ENCODE peak calls at places on chromosomes 7 and 10, in ten cellular contexts. Y is gastrocnemius medialis, S is WERI-Rb-1, H is astrocyte, D is fibroblast of lung, M is psoas muscle, W is H1, Q is aorta, I is RWPE2, A is left ventricle myocardium inferior. L is an unnamed sample. For H3K27me3, the result is how much of the 10 kb centered on the place peaks cover.

GRCh38 chr10:8305871-8306652 is 251.6 kb downstream of the GATA3 start:
- DNase-seq in Q (no peak), M (no peak), Y (no peak), D (no peak), W (no peak), H (peak), I (no peak), S (no peak), A (no peak), L (no peak)

GRCh38 chr7:142614116-142614515 is 135.2 kb upstream of the PRSS1 start:
- DNase-seq in Q (no peak), I (no peak), H (no peak), M (no peak), D (no peak), Y (no peak), A (no peak), S (no peak), W (no peak), L (no peak)

GRCh38 chr7:64947252-64948000 is 43.4 kb downstream of the ZNF117 start:
- DNase-seq in Q (no peak), M (peak), Y (no peak), A (no peak), S (peak), D (no peak), I (no peak), H (no peak), W (no peak), L (no peak)

GRCh38 chr7:134740364-134740763 is 39.1 kb upstream of the CALD1 start:
- DNase-seq in W (no peak), D (no peak), H (no peak), M (no peak), Q (no peak), S (no peak), A (no peak), I (no peak), Y (no peak), L (no peak)

GRCh38 chr7:114977277-114977676 is 55.4 kb downstream of the MDFIC start:
- DNase-seq in H (no peak), A (no peak), W (no peak), Y (no peak), Q (no peak), I (no peak), S (no peak), D (no peak), M (no peak), L (no peak)

GRCh38 chr7:1571261-1571650 is 1.4 kb upstream of the PSMG3 start:
- DNase-seq in I (no peak), A (no peak), D (peak), Y (no peak), H (peak), W (no peak), S (no peak), Q (no peak), M (peak), L (no peak)

GRCh38 chr7:88219781-88220747 is at the start of gene SRI:
- DNase-seq in Y (peak), Q (peak), I (peak), M (peak), W (peak), H (peak), D (peak), A (peak), S (peak), L (peak)

GRCh38 chr7:151384352-151384697 is 25.5 kb downstream of the WDR86 start:
- DNase-seq in S (no peak), I (no peak), Y (no peak), Q (no peak), H (no peak), A (no peak), M (no peak), D (no peak), W (no peak), L (no peak)

GRCh38 chr7:22700559-22701002 is 26.4 kb upstream of the IL6 start:
- DNase-seq in H (peak), D (peak), I (no peak), W (no peak), S (no peak), Q (no peak), Y (no peak), M (no peak), A (no peak), L (no peak)

GRCh38 chr7:114922652-114923402 is 933 bp downstream of the MDFIC start:
- DNase-seq in A (peak), D (peak), Y (peak), M (peak), Q (peak), S (peak), H (peak), I (no peak), W (no peak), L (peak)

GRCh38 chr10:103513383-103514060 is 20.0 kb downstream of the NEURL1 start:
- DNase-seq in Y (no peak), Q (no peak), D (no peak), I (no peak), H (no peak), A (no peak), S (no peak), M (no peak), W (no peak), L (no peak)

GRCh38 chr7:38840736-38841460 is 68.1 kb downstream of the VPS41 start:
- DNase-seq in S (no peak), A (no peak), I (no peak), W (no peak), Q (no peak), Y (no peak), D (peak), M (no peak), H (peak), L (no peak)

GRCh38 chr7:19119901-19120486 is 2.6 kb upstream of the TWIST1 start:
- DNase-seq in H (no peak), D (no peak), M (no peak), W (no peak), I (no peak), S (no peak), Q (no peak), Y (no peak), A (no peak), L (no peak)

GRCh38 chr7:142587578-142588191 is 161.6 kb upstream of the PRSS1 start:
- DNase-seq in Q (no peak), H (peak), M (no peak), W (no peak), Y (peak), I (no peak), D (peak), A (no peak), S (peak), L (no peak)

GRCh38 chr10:71878327-71879034 is 27.4 kb upstream of the PSAP start:
- DNase-seq in M (no peak), S (no peak), D (no peak), A (peak), Y (no peak), H (no peak), W (no peak), Q (no peak), I (no peak), L (no peak)

GRCh38 chr10:122703483-122704448 is 4.1 kb upstream of the C10orf120 start:
- DNase-seq in H (peak), M (peak), Y (peak), A (peak), D (peak), I (no peak), W (peak), S (peak), Q (peak), L (no peak)

GRCh38 chr7:107201795-107202450 is 33.1 kb downstream of the HBP1 start:
- DNase-seq in D (peak), M (peak), W (peak), S (peak), Q (no peak), I (no peak), A (peak), H (no peak), Y (peak), L (peak)

GRCh38 chr10:18104223-18104872 is 35.9 kb upstream of the CACNB2 start:
- DNase-seq in S (peak), M (peak), Q (peak), I (no peak), W (no peak), A (peak), D (peak), H (peak), Y (no peak), L (peak)

GRCh38 chr10:115849197-115849596 is 423.8 kb downstream of the GFRA1 start:
- DNase-seq in M (no peak), Y (no peak), S (no peak), Q (no peak), A (no peak), H (peak), I (no peak), W (no peak), D (no peak), L (no peak)

GRCh38 chr7:150801946-150802771 is 1.6 kb downstream of the TMEM176A start:
- DNase-seq in Y (no peak), Q (no peak), D (no peak), S (peak), H (no peak), I (no peak), W (no peak), M (no peak), A (no peak), L (no peak)

GRCh38 chr10:3805227-3805790 is 20.3 kb upstream of the KLF6 start:
- DNase-seq in I (no peak), A (no peak), H (peak), S (no peak), M (peak), W (no peak), D (peak), Q (no peak), Y (no peak), L (no peak)

GRCh38 chr7:158315881-158316280 is 271.7 kb downstream of the PTPRN2 start:
- DNase-seq in S (no peak), M (no peak), I (no peak), A (no peak), W (no peak), Q (no peak), Y (no peak), H (no peak), D (no peak), L (no peak)

GRCh38 chr10:23035569-23035968 is 59.8 kb upstream of the MSRB2 start:
- DNase-seq in D (no peak), H (no peak), Q (no peak), M (no peak), I (no peak), W (peak), S (peak), Y (no peak), A (no peak), L (no peak)

GRCh38 chr7:103348452-103348851 is 1.0 kb downstream of the PSMC2 start:
- DNase-seq in S (no peak), D (no peak), I (no peak), W (no peak), M (no peak), Q (no peak), H (no peak), A (no peak), Y (no peak), L (no peak)

GRCh38 chr7:36984710-36985308 is 260.5 kb upstream of the AOAH start:
- DNase-seq in H (no peak), D (no peak), M (no peak), A (no peak), Q (no peak), W (no peak), I (no peak), S (no peak), Y (no peak), L (no peak)

GRCh38 chr10:71694567-71694968 is 25.0 kb downstream of the C10orf105 start:
- DNase-seq in M (no peak), I (no peak), Q (peak), D (no peak), H (no peak), S (no peak), A (no peak), Y (peak), W (no peak), L (no peak)

GRCh38 chr10:73591578-73591902 is 398 bp upstream of the USP54 start:
- DNase-seq in A (no peak), H (no peak), S (no peak), I (no peak), M (no peak), W (peak), Y (no peak), D (no peak), Q (no peak), L (no peak)
- H3K27ac ChIP-seq in A (peak), H (peak), S (no peak), I (peak), M (peak), W (peak), Y (peak), D (no peak), Q (peak), L (peak)

DNA sequence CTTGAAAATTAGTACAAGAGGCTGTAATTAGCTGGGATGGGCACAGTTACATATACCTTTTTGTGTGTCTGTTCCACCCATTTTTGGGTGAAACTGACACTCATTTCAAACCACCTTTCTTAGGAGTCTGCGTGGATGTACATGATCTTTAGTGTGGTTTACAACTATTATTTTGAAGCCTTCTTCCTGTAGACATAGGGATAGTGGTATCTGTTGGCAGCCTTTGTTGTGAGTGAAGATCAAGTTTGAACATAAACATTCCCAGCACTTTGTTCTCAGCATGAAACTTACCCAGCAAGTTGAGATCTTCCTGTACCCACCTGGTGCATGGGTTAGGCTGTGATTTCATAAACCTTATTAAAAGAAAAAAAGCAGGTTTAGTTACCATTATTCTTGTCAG is 2.0 kb downstream of the BAG3 start:
- DNase-seq in A (no peak), Q (no peak), S (no peak), H (no peak), Y (no peak), I (no peak), M (no peak), D (no peak), W (no peak), L (no peak)
- H3K4me3 ChIP-seq in A (peak), Q (peak), S (no peak), H (peak), Y (peak), I (peak), M (peak), D (peak), W (no peak), L (peak)

GRCh38 chr10:32070645-32071044 is 14.4 kb upstream of the KIF5B start:
- DNase-seq in A (no peak), Q (no peak), W (no peak), Y (no peak), M (no peak), H (no peak), I (no peak), S (no peak), D (no peak), L (no peak)
- H3K27me3 ChIP-seq in A (under half), Q (under half), W (under half), Y (under half), M (under half), H (under half), I (under half), S (under half), D (under half), L (under half)

GRCh38 chr10:29107866-29108498 is 180.9 kb upstream of the LYZL1 start:
- DNase-seq in I (no peak), W (no peak), M (no peak), Q (no peak), A (no peak), H (no peak), S (no peak), Y (no peak), D (no peak), L (no peak)

GRCh38 chr10:29110172-29110571 is 178.7 kb upstream of the LYZL1 start:
- DNase-seq in M (no peak), Y (no peak), I (no peak), A (no peak), W (no peak), S (no peak), D (no peak), Q (no peak), H (no peak), L (no peak)

GRCh38 chr10:29117781-29118180 is 171.1 kb upstream of the LYZL1 start:
- DNase-seq in S (no peak), Y (no peak), Q (no peak), H (no peak), D (no peak), W (no peak), A (no peak), I (no peak), M (no peak), L (no peak)

GRCh38 chr10:29109700-29110099 is 179.2 kb upstream of the LYZL1 start:
- DNase-seq in A (no peak), M (no peak), Y (no peak), W (no peak), D (no peak), H (no peak), Q (no peak), S (no peak), I (no peak), L (no peak)

DNA sequence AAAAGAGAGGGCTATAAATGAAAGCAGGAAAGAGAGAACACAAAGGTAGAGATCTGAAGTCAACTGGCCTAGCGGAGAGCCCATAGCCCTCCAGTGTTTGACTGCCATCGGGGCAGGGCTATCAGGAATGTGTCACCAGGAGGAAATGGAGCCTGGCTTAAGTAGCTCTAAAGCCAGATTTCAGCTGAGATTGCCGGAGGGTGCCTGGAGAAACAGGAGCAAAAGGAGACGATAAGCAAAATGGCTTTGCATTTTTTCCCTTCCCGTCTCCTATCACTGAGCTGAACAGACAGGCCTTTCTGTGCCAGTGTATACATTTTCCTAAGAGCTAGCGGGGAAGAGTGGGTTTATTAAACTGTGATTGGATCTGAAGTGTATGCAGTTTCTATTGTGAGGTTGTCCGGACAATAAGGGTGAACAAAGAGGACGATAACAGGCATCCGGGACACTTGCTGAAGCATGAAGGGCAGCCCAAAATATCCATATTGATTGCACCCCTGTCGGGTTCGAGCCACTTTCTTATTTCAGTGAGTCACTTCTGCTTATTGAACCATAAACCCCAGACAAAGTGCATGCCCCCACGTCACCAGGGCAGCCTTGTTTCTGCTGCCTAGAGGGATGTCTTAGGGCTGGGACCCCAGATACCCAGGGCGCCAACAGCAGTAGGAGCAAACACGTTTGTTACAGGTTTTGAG is 175.5 kb upstream of the LYZL1 start:
- DNase-seq in W (no peak), Y (no peak), M (no peak), A (no peak), H (no peak), Q (no peak), S (no peak), D (no peak), I (no peak), L (no peak)
- H3K27ac ChIP-seq in W (no peak), Y (no peak), M (no peak), A (no peak), H (no peak), Q (no peak), S (no peak), D (no peak), I (no peak), L (no peak)

GRCh38 chr7:128121731-128122576 is 90.7 kb upstream of the LRRC4 start:
- DNase-seq in Y (no peak), H (no peak), S (no peak), W (no peak), M (peak), D (no peak), Q (no peak), I (no peak), A (peak), L (no peak)
- H3K4me3 ChIP-seq in Y (peak), H (no peak), S (no peak), W (no peak), M (peak), D (no peak), Q (no peak), I (no peak), A (peak), L (peak)

DNA sequence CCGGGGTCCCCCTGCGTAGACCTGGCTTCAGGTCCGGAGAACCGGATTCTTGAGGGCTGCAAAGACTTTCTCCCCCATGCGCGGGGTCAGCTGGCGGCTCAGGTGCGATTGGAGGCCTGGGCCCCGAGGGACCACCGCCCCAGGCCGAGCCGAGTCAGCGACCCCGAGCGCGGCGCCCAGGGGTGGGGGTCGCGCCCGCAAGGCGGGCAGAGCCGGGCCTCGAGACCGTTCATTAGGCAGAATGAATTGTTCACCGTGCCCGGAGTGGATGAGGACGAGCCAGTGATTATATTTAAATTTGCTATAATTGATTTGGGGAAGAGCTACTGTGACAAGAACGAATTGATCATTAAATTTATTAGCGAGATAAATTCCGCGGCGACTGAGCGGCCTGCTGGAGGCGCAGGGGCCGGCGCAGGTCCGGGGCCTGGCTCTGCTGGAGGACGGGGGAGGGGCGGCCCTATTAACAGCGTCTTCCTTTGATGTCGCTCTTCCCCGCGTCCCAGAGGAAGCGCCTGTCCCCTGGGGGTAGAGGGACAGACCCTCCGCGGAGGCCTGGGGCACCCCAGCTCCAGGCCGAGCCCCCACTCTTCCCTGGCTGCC is 7.5 kb downstream of the MNX1 start:
- DNase-seq in S (no peak), D (no peak), H (no peak), I (no peak), Q (no peak), A (no peak), Y (no peak), M (no peak), W (no peak), L (no peak)
- H3K27me3 ChIP-seq in S (under half), D (half or more), H (half or more), I (half or more), Q (under half), A (half or more), Y (half or more), M (half or more), W (half or more), L (under half)

DNA sequence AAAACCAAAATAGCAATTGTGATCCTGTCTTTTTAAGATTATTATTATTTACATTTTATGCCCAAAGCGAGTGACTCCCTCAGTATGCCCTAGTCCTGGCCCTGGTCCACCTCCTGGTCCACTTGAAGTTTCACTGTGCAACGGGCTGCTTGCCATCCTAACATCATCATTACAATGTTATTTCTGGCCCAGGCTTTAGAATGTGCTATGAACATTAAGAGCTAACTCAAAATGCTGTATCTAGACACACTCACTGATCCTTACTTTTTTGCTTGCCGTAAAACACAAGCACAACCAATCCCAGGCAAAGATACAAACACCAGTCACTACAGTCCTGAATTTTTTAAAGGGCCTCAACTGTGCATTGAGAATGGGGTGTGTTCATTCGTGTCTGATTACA is 38.4 kb downstream of the RHOBTB1 start:
- DNase-seq in H (peak), M (peak), Q (peak), Y (no peak), W (no peak), S (no peak), D (peak), A (peak), I (no peak), L (peak)
- H3K27ac ChIP-seq in H (no peak), M (peak), Q (no peak), Y (peak), W (no peak), S (no peak), D (no peak), A (peak), I (no peak), L (no peak)